ENCODE peak calls at places on chromosome 6, in four cellular contexts. One of them, this sample, is unnamed.

GRCh38 chr6:77264970-77265369 is 198.3 kb downstream of the HTR1B start:
- DNase-seq in foreskin fibroblast: no peak
- DNase-seq in A549: no peak
- DNase-seq in MM.1S: no peak
- DNase-seq in this sample: no peak

GRCh38 chr6:162251257-162251656 is 476.3 kb downstream of the PRKN start:
- DNase-seq in foreskin fibroblast: no peak
- DNase-seq in A549: no peak
- DNase-seq in MM.1S: no peak
- DNase-seq in this sample: no peak

GRCh38 chr6:25296217-25296905 is 17.2 kb downstream of the CARMIL1 start:
- DNase-seq in foreskin fibroblast: no peak
- DNase-seq in A549: no peak
- DNase-seq in MM.1S: no peak
- DNase-seq in this sample: no peak

GRCh38 chr6:32086661-32087573 is 22.2 kb downstream of the TNXB start:
- DNase-seq in MM.1S: no peak
- DNase-seq in A549: no peak
- DNase-seq in foreskin fibroblast: peak
- DNase-seq in this sample: no peak

GRCh38 chr6:5869676-5870075 is 137.0 kb downstream of the NRN1 start:
- DNase-seq in A549: no peak
- DNase-seq in foreskin fibroblast: no peak
- DNase-seq in MM.1S: peak
- DNase-seq in this sample: no peak

GRCh38 chr6:72466971-72467566 is 154.8 kb upstream of the KCNQ5 start:
- DNase-seq in A549: no peak
- DNase-seq in foreskin fibroblast: no peak
- DNase-seq in MM.1S: no peak
- DNase-seq in this sample: no peak

GRCh38 chr6:74431873-74432272 is 735.9 kb downstream of the CD109 start:
- DNase-seq in A549: no peak
- DNase-seq in MM.1S: no peak
- DNase-seq in foreskin fibroblast: peak
- DNase-seq in this sample: no peak

GRCh38 chr6:21808551-21809181 is 215.1 kb downstream of the SOX4 start:
- DNase-seq in MM.1S: no peak
- DNase-seq in foreskin fibroblast: peak
- DNase-seq in A549: no peak
- DNase-seq in this sample: no peak

GRCh38 chr6:30397697-30398096 is 52.7 kb downstream of the RPP21 start:
- DNase-seq in A549: no peak
- DNase-seq in MM.1S: no peak
- DNase-seq in foreskin fibroblast: no peak
- DNase-seq in this sample: no peak

GRCh38 chr6:14975124-14975815 is 270.6 kb upstream of the JARID2 start:
- DNase-seq in A549: no peak
- DNase-seq in MM.1S: no peak
- DNase-seq in foreskin fibroblast: no peak
- DNase-seq in this sample: no peak

GRCh38 chr6:69343856-69344255 is 453.0 kb downstream of the LMBRD1 start:
- DNase-seq in foreskin fibroblast: no peak
- DNase-seq in MM.1S: no peak
- DNase-seq in A549: no peak
- DNase-seq in this sample: no peak

GRCh38 chr6:33716890-33717632 is 5.6 kb upstream of the UQCC2 start:
- DNase-seq in foreskin fibroblast: no peak
- DNase-seq in A549: no peak
- DNase-seq in MM.1S: no peak
- DNase-seq in this sample: no peak
- H3K4me3 ChIP-seq in foreskin fibroblast: no peak
- H3K4me3 ChIP-seq in A549: no peak
- H3K4me3 ChIP-seq in MM.1S: no peak
- H3K4me3 ChIP-seq in this sample: no peak

DNA sequence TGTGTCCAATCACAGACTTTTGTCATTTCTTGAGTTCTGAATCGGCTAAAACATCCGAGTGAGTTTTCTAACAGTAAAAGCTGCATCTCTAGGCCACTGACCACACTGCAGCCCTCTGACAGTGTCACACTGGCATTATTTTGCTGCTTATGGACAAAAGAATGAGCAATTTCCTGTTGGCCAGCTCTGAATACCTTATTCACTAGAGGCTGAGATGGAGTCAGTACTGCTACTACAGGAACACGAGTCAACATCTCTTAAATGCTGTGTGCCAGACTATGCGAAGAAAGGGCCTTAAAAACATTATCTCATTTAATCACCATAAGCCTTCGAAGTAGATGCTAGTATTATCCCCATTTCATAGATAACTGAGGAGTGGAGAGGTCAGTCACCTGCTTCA is 42.5 kb upstream of the IPCEF1 start:
- DNase-seq in MM.1S: no peak
- DNase-seq in A549: no peak
- DNase-seq in foreskin fibroblast: peak
- DNase-seq in this sample: no peak
- H3K4me3 ChIP-seq in MM.1S: no peak
- H3K4me3 ChIP-seq in A549: no peak
- H3K4me3 ChIP-seq in foreskin fibroblast: no peak
- H3K4me3 ChIP-seq in this sample: no peak

DNA sequence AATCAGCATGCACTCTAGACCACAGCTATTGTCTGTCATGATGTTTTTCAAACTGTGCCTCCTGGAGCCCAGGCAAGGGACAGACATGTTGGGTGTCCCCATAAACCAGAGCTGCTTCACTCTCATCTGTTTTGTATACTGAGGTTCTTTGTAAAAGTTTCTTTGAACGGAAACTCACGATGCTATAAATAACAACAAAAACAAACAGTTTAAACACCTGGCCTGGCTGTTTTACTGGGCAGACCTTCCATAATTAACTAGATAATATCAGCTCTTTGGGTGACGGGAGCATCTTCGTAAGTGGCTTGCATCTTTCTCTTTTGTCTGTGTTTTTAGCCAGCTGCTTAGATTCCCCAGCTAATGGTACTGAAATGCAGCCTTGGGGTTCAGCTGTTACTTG is 190.3 kb downstream of the ZDHHC14 start:
- DNase-seq in MM.1S: peak
- DNase-seq in A549: no peak
- DNase-seq in foreskin fibroblast: no peak
- DNase-seq in this sample: no peak
- H3K4me3 ChIP-seq in MM.1S: peak
- H3K4me3 ChIP-seq in A549: no peak
- H3K4me3 ChIP-seq in foreskin fibroblast: no peak
- H3K4me3 ChIP-seq in this sample: no peak

DNA sequence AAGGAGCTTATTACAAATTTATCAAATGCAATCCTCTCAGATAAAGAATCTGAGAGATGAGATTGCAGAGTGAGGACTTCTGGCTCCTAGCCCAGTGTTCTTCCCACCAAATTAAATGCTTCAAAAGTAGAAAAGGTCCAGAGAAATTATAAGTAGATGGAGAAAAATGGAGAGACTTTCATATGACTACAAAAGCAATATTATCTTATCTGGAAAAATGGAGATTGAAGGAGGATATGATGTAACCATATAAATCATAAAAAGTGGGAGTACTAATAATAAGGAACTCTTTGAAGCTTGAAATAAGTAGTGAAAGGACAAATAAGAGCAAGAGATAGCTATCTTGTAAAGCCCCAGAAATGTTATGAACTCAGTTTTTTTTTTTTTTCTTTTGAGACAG is 2.9 kb downstream of the KCTD20 start:
- DNase-seq in A549: no peak
- DNase-seq in MM.1S: no peak
- DNase-seq in foreskin fibroblast: no peak
- DNase-seq in this sample: no peak
- H3K4me3 ChIP-seq in A549: no peak
- H3K4me3 ChIP-seq in MM.1S: no peak
- H3K4me3 ChIP-seq in foreskin fibroblast: no peak
- H3K4me3 ChIP-seq in this sample: no peak

GRCh38 chr6:137693737-137694136 is 173.3 kb upstream of the TNFAIP3 start:
- DNase-seq in foreskin fibroblast: no peak
- DNase-seq in MM.1S: no peak
- DNase-seq in A549: no peak
- DNase-seq in this sample: no peak
- H3K4me3 ChIP-seq in foreskin fibroblast: no peak
- H3K4me3 ChIP-seq in MM.1S: no peak
- H3K4me3 ChIP-seq in A549: no peak
- H3K4me3 ChIP-seq in this sample: no peak

GRCh38 chr6:137222376-137222775 is 3.2 kb upstream of the IFNGR1 start:
- DNase-seq in A549: no peak
- DNase-seq in MM.1S: no peak
- DNase-seq in foreskin fibroblast: no peak
- DNase-seq in this sample: no peak
- H3K4me3 ChIP-seq in A549: no peak
- H3K4me3 ChIP-seq in MM.1S: no peak
- H3K4me3 ChIP-seq in foreskin fibroblast: no peak
- H3K4me3 ChIP-seq in this sample: no peak

DNA sequence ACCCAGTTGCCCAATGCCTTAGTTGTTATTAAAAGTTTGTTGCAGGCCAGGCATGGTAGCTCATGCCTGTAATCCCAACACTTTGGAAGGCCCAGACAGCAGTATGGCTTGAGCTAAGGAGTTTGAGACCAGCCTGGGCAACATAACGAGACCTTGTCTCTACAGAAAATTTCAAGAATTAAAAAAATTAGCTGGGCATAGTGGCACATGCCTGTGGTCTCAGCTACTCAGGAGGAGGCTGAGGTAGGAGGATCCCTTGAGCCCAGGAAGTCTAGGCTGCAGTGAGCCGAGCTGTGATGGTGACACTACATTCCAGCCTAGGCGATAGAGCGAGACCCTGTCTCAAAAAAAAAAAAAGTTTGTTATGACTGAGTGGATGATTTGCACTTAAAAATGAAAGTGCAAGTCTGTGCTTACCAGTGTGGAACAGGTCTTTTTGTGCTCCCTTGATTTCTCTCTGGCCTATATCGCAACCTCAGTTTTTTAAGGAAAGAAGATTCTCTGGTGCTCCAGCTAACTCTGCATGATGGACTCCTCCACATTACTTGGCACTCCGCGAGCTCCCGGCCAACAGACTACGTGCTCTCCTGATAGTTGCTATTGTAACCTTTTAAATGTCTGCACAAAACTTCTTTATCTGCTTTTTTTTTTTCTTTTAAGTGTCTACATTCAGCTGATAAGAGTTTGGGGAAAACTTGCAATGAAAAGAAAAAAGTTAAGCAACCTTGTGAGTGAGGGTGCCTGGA is 22.1 kb downstream of the ZKSCAN3 start:
- DNase-seq in A549: no peak
- DNase-seq in MM.1S: no peak
- DNase-seq in foreskin fibroblast: no peak
- DNase-seq in this sample: no peak
- H3K4me3 ChIP-seq in A549: no peak
- H3K4me3 ChIP-seq in MM.1S: no peak
- H3K4me3 ChIP-seq in foreskin fibroblast: no peak
- H3K4me3 ChIP-seq in this sample: no peak

GRCh38 chr6:137872071-137872470 is 5.0 kb downstream of the TNFAIP3 start:
- DNase-seq in foreskin fibroblast: no peak
- DNase-seq in A549: no peak
- DNase-seq in MM.1S: no peak
- DNase-seq in this sample: no peak
- H3K4me3 ChIP-seq in foreskin fibroblast: no peak
- H3K4me3 ChIP-seq in A549: no peak
- H3K4me3 ChIP-seq in MM.1S: peak
- H3K4me3 ChIP-seq in this sample: peak

DNA sequence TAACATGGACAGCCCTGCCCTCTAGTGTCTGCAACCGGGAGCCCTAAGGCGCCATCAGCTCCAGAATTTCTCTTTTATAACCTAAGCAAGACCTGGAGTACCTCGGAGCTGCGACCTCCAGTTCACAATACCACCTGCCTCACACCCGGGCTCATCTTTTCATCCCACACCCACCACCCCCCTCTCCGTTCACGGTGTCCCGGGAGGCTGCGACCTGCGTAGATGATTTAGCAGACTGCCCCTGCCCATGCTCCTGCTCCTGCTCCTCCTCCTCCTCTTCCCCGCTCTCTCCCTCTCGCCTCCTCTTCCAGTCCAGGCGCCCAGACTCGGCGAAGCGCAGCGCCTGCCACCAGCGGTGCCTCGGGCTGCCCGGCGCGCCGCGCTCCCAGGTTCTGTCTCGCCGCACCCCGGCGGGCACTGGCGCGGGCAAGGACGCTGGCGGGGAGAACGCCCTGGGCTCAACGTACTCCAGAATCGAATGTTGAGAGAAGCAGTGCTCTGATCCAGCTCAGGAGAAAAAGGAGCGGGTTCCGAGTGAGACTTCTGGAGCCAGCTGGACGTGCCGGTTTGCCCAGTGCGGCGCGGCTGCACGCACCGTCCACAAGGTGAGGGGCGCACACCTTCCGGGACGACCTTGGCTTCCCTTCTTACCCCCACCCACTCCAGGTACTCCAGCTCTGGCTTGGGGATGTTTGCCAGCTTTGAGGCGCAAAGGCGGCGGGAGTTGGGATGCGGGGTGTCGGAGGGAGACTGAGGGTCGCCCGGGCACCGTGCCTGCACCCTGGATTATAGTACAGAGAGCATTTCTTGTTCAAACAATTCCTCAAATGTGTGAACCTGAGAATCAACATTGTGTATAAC is at the start of gene HTR1E:
- DNase-seq in foreskin fibroblast: peak
- DNase-seq in A549: peak
- DNase-seq in MM.1S: peak
- DNase-seq in this sample: no peak
- H3K4me3 ChIP-seq in foreskin fibroblast: no peak
- H3K4me3 ChIP-seq in A549: peak
- H3K4me3 ChIP-seq in MM.1S: peak
- H3K4me3 ChIP-seq in this sample: no peak

DNA sequence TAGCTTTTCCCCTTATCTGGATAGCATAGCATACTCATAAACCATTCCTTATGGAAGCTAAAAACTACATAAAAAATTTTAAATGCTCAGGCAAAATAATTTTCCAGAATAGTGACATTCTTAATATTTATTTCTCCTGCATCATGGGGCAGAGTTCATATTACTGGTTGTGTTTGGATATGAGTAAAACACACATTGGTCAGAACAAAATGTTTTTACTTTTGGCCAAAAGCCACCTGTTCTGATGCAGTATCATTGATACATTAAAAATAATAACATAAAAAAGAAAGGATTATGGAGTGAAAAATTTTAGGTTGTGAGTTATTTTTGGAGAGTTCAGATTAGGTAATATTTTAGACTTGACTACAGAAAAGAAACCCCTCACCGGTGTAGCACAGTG is 33.6 kb downstream of the TRAM2 start:
- DNase-seq in foreskin fibroblast: no peak
- DNase-seq in MM.1S: no peak
- DNase-seq in A549: no peak
- DNase-seq in this sample: no peak
- H3K4me3 ChIP-seq in foreskin fibroblast: no peak
- H3K4me3 ChIP-seq in MM.1S: no peak
- H3K4me3 ChIP-seq in A549: no peak
- H3K4me3 ChIP-seq in this sample: no peak